ENCODE peak calls at places on chromosomes 11 and 22, in seven cellular contexts. D, C, T, H, N, E and G are unnamed samples.

GRCh38 chr11:57727185-57727584 is 14.1 kb upstream of the SELENOH start:
- DNase-seq in H (no peak), E (no peak), C (no peak), D (no peak), T (no peak), N (no peak), G (no peak)

GRCh38 chr11:24588075-24588474 is 91.2 kb downstream of the LUZP2 start:
- DNase-seq in N (no peak), D (no peak), H (no peak), C (no peak), T (no peak), E (no peak), G (no peak)

GRCh38 chr11:70075836-70076235 is 2.3 kb upstream of the ANO1 start:
- DNase-seq in N (peak), E (no peak), T (no peak), H (no peak), C (no peak), D (no peak), G (no peak)

GRCh38 chr11:126594921-126595367 is 239.5 kb downstream of the ST3GAL4 start:
- DNase-seq in D (peak), N (no peak), C (no peak), H (peak), E (no peak), T (no peak), G (no peak)

GRCh38 chr11:4577761-4578160 is 3.8 kb upstream of the OR52I2 start:
- DNase-seq in H (peak), N (no peak), E (no peak), D (no peak), T (no peak), C (no peak), G (no peak)

GRCh38 chr11:824292-824880 is 3.3 kb upstream of the CRACR2B start:
- DNase-seq in T (no peak), C (no peak), H (peak), N (no peak), D (peak), E (no peak), G (no peak)

GRCh38 chr11:97451441-97451840 is 1061.6 kb downstream of the JRKL start:
- DNase-seq in N (no peak), H (no peak), C (no peak), D (peak), E (no peak), T (no peak), G (no peak)

GRCh38 chr11:116314012-116314411 is 458.8 kb downstream of the BUD13 start:
- DNase-seq in D (no peak), C (no peak), E (no peak), N (no peak), T (no peak), H (no peak), G (no peak)

GRCh38 chr11:27296406-27296994 is 66.5 kb downstream of the CCDC34 start:
- DNase-seq in C (no peak), E (peak), N (no peak), D (peak), H (peak), T (peak), G (no peak)

GRCh38 chr22:36369922-36370781 is 17.6 kb downstream of the MYH9 start:
- DNase-seq in D (peak), T (no peak), E (no peak), N (peak), C (no peak), H (peak), G (no peak)

GRCh38 chr22:22884010-22884887 is 3.4 kb upstream of the IGLL5 start:
- DNase-seq in T (peak), D (peak), C (peak), E (peak), H (peak), N (no peak), G (peak)

GRCh38 chr22:26229910-26230309 is 60.6 kb downstream of the SEZ6L start:
- DNase-seq in E (no peak), D (no peak), T (no peak), H (no peak), C (no peak), N (no peak), G (no peak)

GRCh38 chr22:32985899-32986772 is 72.0 kb downstream of the SYN3 start:
- DNase-seq in H (peak), D (peak), E (peak), T (peak), C (peak), N (peak), G (peak)

GRCh38 chr11:84398017-84398626 is 1112.0 kb upstream of the CCDC90B start:
- DNase-seq in D (peak), E (peak), T (peak), N (no peak), C (no peak), H (peak), G (no peak)

GRCh38 chr11:115500547-115501503 is 3.4 kb downstream of the CADM1 start:
- DNase-seq in C (no peak), D (no peak), H (peak), N (no peak), E (peak), T (no peak), G (no peak)

GRCh38 chr22:39306456-39307361 is 12.7 kb downstream of the RPL3 start:
- DNase-seq in C (peak), N (no peak), E (peak), H (no peak), D (peak), T (no peak), G (no peak)

GRCh38 chr11:47162426-47162825 is 14.3 kb downstream of the ARFGAP2 start:
- DNase-seq in T (no peak), C (no peak), E (no peak), N (no peak), H (no peak), D (no peak), G (no peak)

GRCh38 chr22:17576475-17576874 is 13.2 kb downstream of the SLC25A18 start:
- DNase-seq in H (no peak), C (no peak), D (peak), E (no peak), T (peak), N (no peak), G (no peak)

GRCh38 chr11:36362902-36363301 is 66.8 kb downstream of the PRR5L start:
- DNase-seq in H (no peak), C (no peak), D (no peak), T (peak), N (no peak), E (no peak), G (no peak)

GRCh38 chr11:11407065-11407737 is 54.2 kb upstream of the CSNK2A3 start:
- DNase-seq in E (no peak), N (peak), C (no peak), H (peak), D (peak), T (no peak), G (no peak)

GRCh38 chr22:23875801-23876200 is 18.1 kb downstream of the SLC2A11 start:
- DNase-seq in C (no peak), H (no peak), E (no peak), D (no peak), T (no peak), N (no peak), G (no peak)

GRCh38 chr11:69962152-69962551 is 116.0 kb upstream of the ANO1 start:
- DNase-seq in N (no peak), E (no peak), C (no peak), D (no peak), T (peak), H (no peak), G (no peak)

GRCh38 chr22:22372063-22372462 is 127.5 kb downstream of the VPREB1 start:
- DNase-seq in T (no peak), H (no peak), C (no peak), N (no peak), E (no peak), D (no peak), G (no peak)

GRCh38 chr22:39504071-39504470 is 2.0 kb downstream of the MIEF1 start:
- DNase-seq in D (no peak), N (no peak), H (no peak), T (no peak), C (no peak), E (no peak), G (no peak)

GRCh38 chr11:31827458-31828206 is 16.5 kb upstream of the PAX6 start:
- DNase-seq in T (no peak), C (no peak), N (no peak), D (no peak), H (no peak), E (no peak), G (no peak)

GRCh38 chr22:35155403-35156025 is 89.6 kb downstream of the ISX start:
- DNase-seq in E (no peak), H (no peak), C (no peak), T (no peak), D (no peak), N (no peak), G (no peak)

GRCh38 chr11:94544582-94544831 is 786 bp downstream of the FUT4 start:
- DNase-seq in E (no peak), T (no peak), D (peak), N (no peak), H (no peak), C (no peak), G (no peak)

GRCh38 chr11:131889146-131889577 is 518.7 kb downstream of the NTM start:
- DNase-seq in N (no peak), T (peak), D (no peak), H (peak), E (no peak), C (no peak), G (no peak)

GRCh38 chr11:86116386-86116726 is 47.5 kb upstream of the PICALM start:
- DNase-seq in H (no peak), N (no peak), C (peak), T (peak), E (peak), D (no peak), G (no peak)

GRCh38 chr11:48034926-48035876 is 54.8 kb downstream of the PTPRJ start:
- DNase-seq in D (peak), H (no peak), T (no peak), E (no peak), C (no peak), N (peak), G (no peak)

GRCh38 chr11:57249384-57250319 is 12.6 kb upstream of the APLNR start:
- DNase-seq in N (peak), E (peak), H (peak), T (peak), C (peak), D (peak), G (peak)

GRCh38 chr11:12472401-12473065 is 95.2 kb downstream of the PARVA start:
- DNase-seq in T (no peak), C (no peak), D (peak), N (no peak), H (no peak), E (no peak), G (no peak)

GRCh38 chr11:117557321-117557720 is 229.7 kb downstream of the CEP164 start:
- DNase-seq in D (no peak), N (no peak), C (no peak), T (no peak), E (no peak), H (peak), G (no peak)

GRCh38 chr11:114285599-114285998 is 10.6 kb upstream of the NNMT start:
- DNase-seq in H (no peak), E (no peak), N (no peak), D (no peak), T (no peak), C (no peak), G (no peak)

GRCh38 chr11:10984742-10985141 is 126.9 kb upstream of the ZBED5 start:
- DNase-seq in H (no peak), E (no peak), C (no peak), D (no peak), T (no peak), N (no peak), G (no peak)